ENCODE peak calls at places on chromosomes 6 and 20, in five cellular contexts. K is OCI-LY7; O is A549; J is MG63; T is CD8-positive, alpha-beta T cell. D is an unnamed sample.

GRCh38 chr6:52104979-52105378 is 17.6 kb upstream of the PKHD1 start:
- DNase-seq in K (no peak), O (no peak), J (no peak), T (no peak), D (no peak)

GRCh38 chr20:32823737-32824588 is 4.2 kb downstream of the MAPRE1 start:
- DNase-seq in K (no peak), O (no peak), J (no peak), T (no peak), D (no peak)

GRCh38 chr6:1418471-1419191 is 29.3 kb downstream of the FOXF2 start:
- DNase-seq in K (no peak), O (no peak), J (no peak), T (no peak), D (no peak)

GRCh38 chr20:22740829-22741228 is 156.5 kb upstream of the FOXA2 start:
- DNase-seq in K (no peak), O (no peak), J (no peak), T (no peak), D (no peak)

GRCh38 chr6:136640132-136640915 is 90.1 kb upstream of the MAP7 start:
- DNase-seq in K (no peak), O (no peak), J (peak), T (no peak), D (no peak)

GRCh38 chr20:60139663-60140446 is 181.6 kb downstream of the CDH26 start:
- DNase-seq in K (no peak), O (no peak), J (no peak), T (no peak), D (no peak)

GRCh38 chr6:147603392-147604081 is 95.0 kb downstream of the SAMD5 start:
- DNase-seq in K (no peak), O (no peak), J (no peak), T (no peak), D (no peak)

GRCh38 chr20:35604444-35604750 is 11.2 kb upstream of the SPAG4 start:
- DNase-seq in K (peak), O (no peak), J (no peak), T (no peak), D (no peak)

GRCh38 chr20:36206641-36207040 is 29.6 kb upstream of the AAR2 start:
- DNase-seq in K (no peak), O (no peak), J (no peak), T (no peak), D (no peak)

GRCh38 chr20:21391495-21392298 is 5.6 kb downstream of the NKX2-4 start:
- DNase-seq in K (no peak), O (no peak), J (no peak), T (no peak), D (no peak)

GRCh38 chr6:38264605-38265004 is 375.1 kb downstream of the BTBD9 start:
- DNase-seq in K (no peak), O (peak), J (no peak), T (no peak), D (no peak)

GRCh38 chr6:38259736-38260135 is 380.0 kb downstream of the BTBD9 start:
- DNase-seq in K (no peak), O (no peak), J (no peak), T (no peak), D (no peak)

GRCh38 chr6:38262609-38263008 is 377.1 kb downstream of the BTBD9 start:
- DNase-seq in K (no peak), O (no peak), J (no peak), T (no peak), D (no peak)

GRCh38 chr6:38261626-38262025 is 378.1 kb downstream of the BTBD9 start:
- DNase-seq in K (no peak), O (no peak), J (no peak), T (no peak), D (no peak)

DNA sequence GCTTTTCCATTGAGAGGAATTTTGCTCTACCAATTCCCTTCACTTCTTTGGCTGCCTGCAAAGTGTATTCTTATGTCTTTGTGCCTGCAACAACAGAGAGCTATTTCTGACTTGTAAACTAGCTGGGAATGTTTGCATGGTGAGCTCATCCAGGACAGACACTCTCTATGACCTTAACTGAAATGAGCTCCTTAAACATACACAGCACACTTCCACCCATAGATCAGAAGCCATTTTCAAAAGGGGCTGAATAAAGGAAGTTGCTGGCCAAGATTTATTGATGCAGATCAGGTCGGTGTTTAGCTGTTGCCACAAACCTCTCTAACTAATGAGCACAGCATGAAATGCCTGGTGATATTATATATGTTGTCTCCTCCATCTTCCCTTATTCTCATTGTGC is 377.7 kb downstream of the BTBD9 start:
- DNase-seq in K (no peak), O (peak), J (peak), T (no peak), D (no peak)
- H3K4me3 ChIP-seq in K (no peak), O (peak), J (no peak), T (no peak), D (no peak)

DNA sequence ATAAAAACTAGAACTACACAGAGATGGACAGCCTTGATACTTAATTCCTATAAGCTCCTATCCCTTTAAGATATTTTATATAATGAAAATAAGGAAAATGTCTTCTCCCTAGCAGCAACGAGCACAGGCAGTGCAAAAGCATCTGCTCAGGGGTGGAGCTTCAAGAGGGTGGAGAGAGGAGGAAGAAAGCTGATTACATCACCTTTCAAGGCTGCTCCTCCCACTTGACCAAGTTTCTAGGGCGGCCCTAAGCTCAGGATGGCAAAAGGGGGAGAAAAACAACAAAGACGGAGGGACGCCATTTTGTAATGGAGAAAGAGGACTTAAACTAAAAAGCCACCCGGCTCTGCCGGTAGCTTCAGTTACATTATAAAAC is 2.2 kb downstream of the PPP1R10 start:
- DNase-seq in K (peak), O (peak), J (peak), T (peak), D (peak)
- H3K4me3 ChIP-seq in K (peak), O (peak), J (peak), T (peak), D (peak)

GRCh38 chr20:8639112-8639778 is 429.6 kb upstream of the PLCB4 start:
- DNase-seq in K (no peak), O (no peak), J (no peak), T (no peak), D (no peak)
- H3K4me3 ChIP-seq in K (no peak), O (no peak), J (no peak), T (no peak), D (no peak)

GRCh38 chr6:156310701-156311100 is 466.5 kb upstream of the ARID1B start:
- DNase-seq in K (no peak), O (no peak), J (no peak), T (no peak), D (no peak)

GRCh38 chr6:156308604-156309003 is 468.6 kb upstream of the ARID1B start:
- DNase-seq in K (no peak), O (no peak), J (no peak), T (no peak), D (no peak)

GRCh38 chr6:156313037-156313436 is 464.1 kb upstream of the ARID1B start:
- DNase-seq in K (no peak), O (no peak), J (no peak), T (no peak), D (no peak)

DNA sequence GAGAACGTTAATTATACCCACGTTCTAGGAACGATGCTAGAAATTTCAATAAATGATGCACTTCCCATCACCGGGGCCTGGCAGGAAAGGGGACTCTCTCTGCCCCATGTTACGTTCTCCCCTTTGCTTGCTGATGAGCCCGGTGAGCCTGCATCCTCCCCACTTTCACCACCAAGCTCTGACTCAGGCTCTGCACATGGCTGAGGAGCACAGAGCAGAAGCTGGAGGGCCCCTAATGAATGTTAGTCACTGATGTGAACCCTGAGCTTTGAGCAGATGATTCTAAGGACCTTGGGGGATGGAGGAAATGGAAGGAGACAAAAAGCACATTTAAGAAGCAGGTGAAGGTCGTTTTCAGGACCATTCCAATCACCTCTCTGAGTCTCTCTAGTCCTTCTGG is 468.2 kb upstream of the ARID1B start:
- DNase-seq in K (no peak), O (no peak), J (no peak), T (no peak), D (no peak)
- H3K4me3 ChIP-seq in K (no peak), O (no peak), J (no peak), T (no peak), D (no peak)

DNA sequence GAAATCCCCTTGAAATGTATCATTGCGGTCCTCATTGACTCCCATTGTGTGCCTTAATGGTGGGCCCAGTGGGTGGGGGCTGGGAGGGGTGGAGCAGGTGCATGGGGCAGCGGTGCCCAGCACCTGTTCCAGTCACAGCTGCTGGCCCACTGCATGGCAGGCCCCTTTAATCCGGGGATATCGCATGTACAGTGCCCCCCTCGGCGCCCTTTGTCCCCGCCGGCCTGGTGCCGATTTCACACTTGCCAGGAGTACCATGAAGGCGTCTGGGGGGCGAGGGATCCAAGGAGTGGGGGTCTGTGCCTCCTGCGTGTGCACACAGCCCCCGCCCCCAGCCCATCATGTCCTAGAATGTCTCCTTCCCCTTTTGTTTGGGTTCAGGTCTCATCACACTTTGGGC is 2.8 kb downstream of the SNAI1 start:
- DNase-seq in K (no peak), O (no peak), J (no peak), T (no peak), D (no peak)
- H3K4me3 ChIP-seq in K (no peak), O (peak), J (peak), T (no peak), D (no peak)

GRCh38 chr20:46710149-46710913 is 882 bp downstream of the SLC2A10 start:
- DNase-seq in K (no peak), O (no peak), J (no peak), T (no peak), D (no peak)
- H3K4me3 ChIP-seq in K (no peak), O (no peak), J (peak), T (peak), D (no peak)

DNA sequence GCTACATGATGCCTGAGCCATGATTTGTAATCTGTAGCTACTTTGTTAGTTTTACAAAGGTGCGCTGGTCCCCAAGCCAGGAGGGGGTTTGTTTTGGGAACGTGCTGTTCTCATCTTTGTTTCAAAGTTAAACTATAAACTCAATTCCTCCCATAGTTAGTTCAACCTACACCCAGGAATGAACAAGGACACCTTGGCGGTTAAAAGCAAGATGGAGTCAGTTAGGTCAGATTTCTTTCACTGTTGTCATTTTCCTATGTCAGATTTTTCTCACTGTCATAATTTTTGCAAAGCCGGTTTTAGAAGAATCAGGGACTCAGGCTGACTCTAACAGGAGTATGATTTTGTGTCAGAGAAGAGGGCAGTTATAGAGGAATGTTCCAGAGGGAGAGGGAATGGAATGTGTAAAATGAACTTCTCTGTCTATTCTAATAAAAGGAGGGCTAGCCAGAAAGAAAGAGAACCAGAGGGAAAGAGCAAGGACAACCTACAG is 2.3 kb upstream of the GMPR start:
- DNase-seq in K (no peak), O (no peak), J (no peak), T (no peak), D (no peak)
- H3K4me3 ChIP-seq in K (no peak), O (no peak), J (no peak), T (no peak), D (no peak)